ENCODE peak calls at places on chromosomes 5 and 9, in four cellular contexts. O is GM12878, U is AG04450, B is right lobe of liver. L is an unnamed sample.
A peak's percentile ranks its signal among the peaks of the same experiment; 100 is the strongest.

GRCh38 chr9:83505282-83505681 is 32.9 kb downstream of the FRMD3 start:
- DNase-seq in O (no peak), B (no peak), U (no peak), L (no peak)

GRCh38 chr5:112555691-112556090 is 136.6 kb upstream of the EPB41L4A start:
- DNase-seq in U (no peak), O (no peak), B (no peak), L (no peak)

GRCh38 chr5:146042628-146043279 is 62.6 kb downstream of the PLAC8L1 start:
- DNase-seq in O (no peak), B (no peak), U (peak; percentile 27), L (no peak)

GRCh38 chr5:145680169-145680568 is 155.0 kb downstream of the PRELID2 start:
- DNase-seq in O (no peak), U (no peak), B (no peak), L (no peak)

GRCh38 chr9:93207326-93207814 is 23.4 kb downstream of the WNK2 start:
- DNase-seq in U (no peak), B (no peak), O (no peak), L (peak; percentile 86)

GRCh38 chr5:59744531-59744992 is 149.0 kb downstream of the PDE4D start:
- DNase-seq in O (no peak), U (no peak), B (no peak), L (no peak)

GRCh38 chr9:95440447-95440846 is 76.3 kb downstream of the PTCH1 start:
- DNase-seq in O (no peak), B (no peak), U (no peak), L (no peak)

GRCh38 chr9:16337322-16338029 is 533.0 kb downstream of the BNC2 start:
- DNase-seq in B (no peak), O (no peak), U (peak; percentile 65), L (no peak)

GRCh38 chr5:78677777-78678668 is 29.5 kb upstream of the LHFPL2 start:
- DNase-seq in O (peak; percentile 26), U (peak; percentile 89), B (no peak), L (peak; percentile 78)

GRCh38 chr5:116137544-116138378 is 52.9 kb downstream of the COMMD10 start:
- DNase-seq in U (peak; percentile 18), O (peak; percentile 12), B (no peak), L (no peak)

DNA sequence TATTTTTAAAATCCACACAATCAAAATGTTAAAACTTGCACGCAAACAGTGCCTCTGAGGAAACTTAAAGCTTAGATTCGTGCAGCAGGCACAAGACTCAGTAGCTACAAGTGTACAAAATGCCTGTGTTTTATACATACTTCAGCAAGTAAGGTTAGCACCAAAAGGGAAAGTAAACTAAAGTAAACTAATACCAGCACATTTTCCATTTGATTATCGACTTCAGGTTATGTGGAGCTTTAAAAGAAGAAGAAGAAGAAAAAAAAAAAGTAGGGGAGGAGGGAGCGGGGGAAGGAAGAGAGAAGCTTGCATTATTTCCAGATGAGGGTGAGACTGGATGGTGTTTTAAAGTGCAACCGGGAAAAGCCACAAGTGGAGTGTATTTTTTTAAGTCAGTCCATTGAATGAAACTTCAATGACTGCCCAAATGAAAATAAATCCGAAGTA is 583 bp upstream of the ADAMTS6 start:
- DNase-seq in O (no peak), B (no peak), U (no peak), L (no peak)
- H3K4me3 ChIP-seq in O (peak overlapping the region; percentile 79), B (peak overlapping the region; percentile 35), U (peak overlapping the region; percentile 68), L (peak overlapping the region; percentile 98)

GRCh38 chr9:88077071-88077617 is 61.1 kb downstream of the SPATA31C2 start:
- DNase-seq in B (no peak), U (no peak), O (no peak), L (no peak)
- H3K4me3 ChIP-seq in B (no peak overlapping the region), U (peak overlapping the region; percentile 74), O (no peak overlapping the region), L (no peak overlapping the region)

GRCh38 chr5:153551537-153552079 is 61.1 kb downstream of the GRIA1 start:
- DNase-seq in B (no peak), U (peak; percentile 80), O (no peak), L (no peak)

GRCh38 chr5:153559926-153560325 is 69.5 kb downstream of the GRIA1 start:
- DNase-seq in O (no peak), U (no peak), B (no peak), L (no peak)

GRCh38 chr5:153552886-153553285 is 62.4 kb downstream of the GRIA1 start:
- DNase-seq in B (no peak), O (no peak), U (no peak), L (no peak)

DNA sequence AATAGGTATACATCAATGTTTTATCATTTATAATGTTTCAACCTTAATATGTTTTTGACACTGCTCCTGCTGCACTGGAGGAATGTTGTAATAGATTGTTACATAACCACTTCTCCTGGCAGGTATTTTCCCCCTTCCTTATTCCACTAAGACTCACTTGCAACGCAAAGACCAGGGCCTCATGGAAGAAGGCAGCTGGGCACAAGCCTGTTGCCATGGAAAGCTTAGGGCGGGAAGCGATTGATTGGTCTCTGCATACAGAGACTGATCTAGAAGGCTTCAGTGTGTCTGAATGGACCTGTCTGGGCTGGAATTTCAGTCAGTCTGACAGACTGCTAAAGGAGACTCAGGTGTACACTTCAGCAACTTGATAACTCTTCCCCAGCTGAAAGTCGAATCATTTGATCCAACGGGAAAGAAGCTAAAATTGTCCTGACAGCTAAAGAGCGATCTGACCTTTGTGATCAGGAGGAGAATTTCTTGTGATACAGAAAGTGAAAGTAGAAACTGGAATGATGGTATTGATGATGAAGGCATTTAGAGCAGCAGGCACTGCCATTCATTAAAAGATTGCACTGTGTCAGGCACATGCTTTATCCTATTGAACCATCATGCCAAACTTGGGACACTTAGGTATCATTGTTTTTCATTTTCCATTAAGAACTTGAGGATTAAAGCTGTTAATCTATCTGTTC is 65.1 kb downstream of the GRIA1 start:
- DNase-seq in B (peak; percentile 47), O (no peak), U (no peak), L (no peak)
- H3K4me3 ChIP-seq in B (peak overlapping the region; percentile 35), O (no peak overlapping the region), U (no peak overlapping the region), L (no peak overlapping the region)

GRCh38 chr5:66144799-66145390 is 795 bp downstream of the SREK1 start:
- DNase-seq in U (peak; percentile 10), O (no peak), B (no peak), L (no peak)

GRCh38 chr5:66143473-66144073 is 527 bp upstream of the SREK1 start:
- DNase-seq in U (no peak), O (no peak), B (no peak), L (no peak)

GRCh38 chr5:66144074-66144798 is at the start of gene SREK1:
- DNase-seq in O (peak; percentile 63), B (peak; percentile 96), U (peak; percentile 77), L (peak; percentile 97)

GRCh38 chr5:66142417-66142816 is 1.7 kb upstream of the SREK1 start:
- DNase-seq in B (no peak), O (no peak), U (no peak), L (no peak)

GRCh38 chr5:66145737-66146136 is 1.6 kb downstream of the SREK1 start:
- DNase-seq in O (no peak), B (no peak), U (no peak), L (no peak)
- H3K4me3 ChIP-seq in O (peak overlapping the region; percentile 90), B (peak overlapping the region; percentile 80), U (peak overlapping the region; percentile 91), L (no peak overlapping the region)

DNA sequence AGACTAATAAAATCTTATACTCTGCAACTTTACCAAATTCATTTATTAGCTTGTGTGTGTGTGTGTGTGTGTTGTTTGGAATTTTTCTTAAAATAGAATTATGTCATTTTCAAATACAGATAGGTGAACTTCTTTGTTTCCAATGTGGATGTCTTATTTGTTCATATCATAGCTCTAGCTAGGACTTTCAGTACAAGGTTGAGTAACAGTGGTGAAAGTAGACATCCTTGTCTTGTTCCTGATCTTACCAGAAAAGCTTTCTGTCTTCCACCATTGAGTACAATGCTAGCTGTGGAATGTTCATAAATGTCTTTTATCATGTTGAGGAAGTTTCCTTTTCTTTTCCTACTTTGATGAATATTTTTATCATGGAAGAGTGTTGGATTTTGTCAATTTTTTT is 74.8 kb downstream of the CCDC192 start:
- DNase-seq in B (no peak), O (no peak), U (no peak), L (no peak)
- H3K4me3 ChIP-seq in B (no peak overlapping the region), O (no peak overlapping the region), U (no peak overlapping the region), L (no peak overlapping the region)

GRCh38 chr9:98926016-98926415 is 17.7 kb upstream of the COL15A1 start:
- DNase-seq in U (peak; percentile 18), O (no peak), B (no peak), L (no peak)

GRCh38 chr9:98921740-98922139 is 22.0 kb upstream of the COL15A1 start:
- DNase-seq in O (no peak), B (no peak), U (no peak), L (no peak)

GRCh38 chr9:98923724-98924123 is 20.0 kb upstream of the COL15A1 start:
- DNase-seq in U (no peak), O (no peak), B (no peak), L (no peak)

GRCh38 chr9:98924971-98925820 is 18.5 kb upstream of the COL15A1 start:
- DNase-seq in O (no peak), U (no peak), B (no peak), L (no peak)

DNA sequence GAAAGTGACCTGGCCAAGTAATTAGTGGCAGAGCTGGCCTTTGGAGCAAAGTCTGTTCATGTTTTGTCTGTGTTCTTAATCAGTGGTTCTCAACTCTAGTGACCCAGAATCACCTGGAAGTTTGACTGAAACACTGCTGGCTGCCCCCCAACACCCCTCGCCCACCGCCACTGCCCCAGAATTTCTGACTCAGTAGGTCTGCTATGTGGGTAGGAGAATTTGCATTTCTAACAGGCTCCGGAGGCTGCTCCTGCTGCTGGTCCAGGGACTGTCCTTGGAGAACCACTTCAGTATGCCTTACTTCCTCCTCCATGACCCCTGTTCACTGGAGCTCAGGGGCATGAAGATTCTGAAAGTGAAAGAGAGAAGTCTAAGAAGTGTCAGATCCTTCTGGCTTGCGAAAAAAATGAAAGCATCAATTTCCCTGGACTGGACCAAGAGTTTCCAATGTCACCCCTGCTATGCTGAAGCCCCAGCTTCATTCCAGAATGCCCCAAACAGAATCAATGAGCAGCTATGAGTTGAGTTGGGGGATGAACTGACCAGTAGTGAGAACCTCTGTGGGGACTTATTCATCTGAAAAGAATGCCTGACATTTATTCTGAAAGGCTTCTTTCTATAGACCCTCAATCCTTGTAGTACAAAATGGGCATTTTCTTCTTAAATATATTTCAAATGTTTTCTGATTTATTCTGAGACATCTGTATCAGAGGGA is 20.8 kb upstream of the COL15A1 start:
- DNase-seq in B (no peak), O (no peak), U (no peak), L (no peak)
- H3K4me3 ChIP-seq in B (no peak overlapping the region), O (no peak overlapping the region), U (no peak overlapping the region), L (no peak overlapping the region)

GRCh38 chr5:56900858-56901578 is 8.4 kb upstream of the SETD9 start:
- DNase-seq in B (no peak), U (no peak), O (no peak), L (no peak)
- H3K4me3 ChIP-seq in B (no peak overlapping the region), U (no peak overlapping the region), O (no peak overlapping the region), L (no peak overlapping the region)

DNA sequence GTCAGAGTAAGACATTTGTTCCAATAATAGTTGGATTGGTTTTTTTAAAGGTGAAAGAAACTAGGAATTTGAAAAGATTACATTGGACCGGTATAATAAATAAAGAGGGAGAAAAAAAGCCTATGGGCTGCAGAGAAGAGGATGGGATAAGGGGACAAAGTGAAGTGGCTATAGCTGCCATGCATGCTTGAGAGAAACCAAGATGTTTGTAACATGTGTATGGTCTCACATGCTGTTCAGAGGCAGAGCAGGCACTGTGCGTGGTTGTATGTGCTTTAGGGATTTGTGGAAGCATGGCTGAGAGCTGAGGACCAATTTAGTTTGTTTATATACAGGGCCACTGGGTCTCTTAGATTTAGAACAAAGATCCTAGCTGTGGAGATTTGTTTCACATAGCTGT is 32.7 kb downstream of the LNPEP start:
- DNase-seq in U (no peak), O (no peak), B (no peak), L (no peak)
- H3K4me3 ChIP-seq in U (no peak overlapping the region), O (no peak overlapping the region), B (no peak overlapping the region), L (no peak overlapping the region)